ENCODE peak calls at places on chromosomes 16 and 17, in six cellular contexts. B is prostate gland, F is astrocyte, I is PC-9, K is adrenal gland, D is fibroblast of lung. Y is an unnamed sample.
A peak's percentile ranks its signal among the peaks of the same experiment; 100 is the strongest.

GRCh38 chr16:50501251-50501650 is 46.9 kb upstream of the NKD1 start:
- DNase-seq in B (no peak), F (no peak), I (no peak), K (peak; percentile 29), D (no peak), Y (no peak)

GRCh38 chr17:4189280-4189679 is 46.3 kb downstream of the CYB5D2 start:
- DNase-seq in B (no peak), F (no peak), I (no peak), K (no peak), D (no peak), Y (no peak)

GRCh38 chr16:75497558-75497957 is 2.3 kb upstream of the CHST6 start:
- DNase-seq in B (no peak), F (peak; percentile 36), I (no peak), K (peak; percentile 81), D (peak; percentile 36), Y (no peak)

GRCh38 chr17:17545984-17546383 is 45.5 kb downstream of the PEMT start:
- DNase-seq in B (no peak), F (no peak), I (no peak), K (peak; percentile 69), D (no peak), Y (no peak)

GRCh38 chr16:86368261-86368660 is 142.1 kb upstream of the FOXF1 start:
- DNase-seq in B (no peak), F (no peak), I (no peak), K (no peak), D (no peak), Y (no peak)

GRCh38 chr16:10941127-10941933 is 938 bp downstream of the DEXI start:
- DNase-seq in B (no peak), F (no peak), I (no peak), K (no peak), D (no peak), Y (no peak)

GRCh38 chr17:56203430-56203829 is 50.2 kb downstream of the ANKFN1 start:
- DNase-seq in B (no peak), F (no peak), I (no peak), K (no peak), D (no peak), Y (no peak)

GRCh38 chr16:29986931-29987330 is 8.5 kb downstream of the HIRIP3 start:
- DNase-seq in B (no peak), F (no peak), I (no peak), K (no peak), D (no peak), Y (no peak)

GRCh38 chr17:37787055-37787720 is 42.3 kb upstream of the HNF1B start:
- DNase-seq in B (no peak), F (peak; percentile 59), I (no peak), K (peak; percentile 55), D (peak; percentile 72), Y (no peak)

GRCh38 chr17:81073967-81074366 is 39.0 kb downstream of the BAIAP2 start:
- DNase-seq in B (no peak), F (no peak), I (no peak), K (no peak), D (no peak), Y (no peak)

GRCh38 chr17:29180051-29180787 is at the start of gene MYO18A:
- DNase-seq in B (peak; percentile 64), F (peak; percentile 45), I (peak; percentile 54), K (peak; percentile 83), D (peak; percentile 69), Y (peak; percentile 85)

GRCh38 chr16:88633684-88634140 is 4.7 kb upstream of the IL17C start:
- DNase-seq in B (no peak), F (no peak), I (no peak), K (peak; percentile 61), D (no peak), Y (peak; percentile 25)

GRCh38 chr16:56075732-56076131 is 115.6 kb upstream of the GNAO1 start:
- DNase-seq in B (no peak), F (no peak), I (no peak), K (no peak), D (no peak), Y (no peak)

GRCh38 chr17:44738214-44738906 is 20.4 kb upstream of the ADAM11 start:
- DNase-seq in B (no peak), F (peak; percentile 13), I (no peak), K (no peak), D (peak; percentile 23), Y (no peak)

GRCh38 chr17:45132302-45132568 is at the start of gene PLCD3:
- DNase-seq in B (no peak), F (no peak), I (no peak), K (no peak), D (no peak), Y (no peak)

GRCh38 chr16:85286066-85286712 is 173.9 kb upstream of the CIBAR2 start:
- DNase-seq in B (peak; percentile 29), F (peak; percentile 81), I (no peak), K (peak; percentile 97), D (peak; percentile 86), Y (peak; percentile 92)

GRCh38 chr16:88383401-88384221 is 852 bp downstream of the ZNF469 start:
- DNase-seq in B (no peak), F (peak; percentile 27), I (no peak), K (no peak), D (peak; percentile 48), Y (no peak)

GRCh38 chr16:21076186-21076883 is 74.3 kb downstream of the DNAH3 start:
- DNase-seq in B (no peak), F (no peak), I (no peak), K (no peak), D (no peak), Y (no peak)

GRCh38 chr17:51427259-51428255 is 167.2 kb downstream of the UTP18 start:
- DNase-seq in B (no peak), F (no peak), I (no peak), K (no peak), D (no peak), Y (no peak)

GRCh38 chr16:79089735-79090284 is 510.7 kb downstream of the MAF start:
- DNase-seq in B (no peak), F (no peak), I (no peak), K (peak; percentile 55), D (no peak), Y (no peak)

GRCh38 chr16:20944861-20945390 is 44.4 kb downstream of the LYRM1 start:
- DNase-seq in B (no peak), F (peak; percentile 57), I (no peak), K (peak; percentile 52), D (peak; percentile 65), Y (no peak)

GRCh38 chr16:10782628-10783027 is 36.0 kb downstream of the TVP23A start:
- DNase-seq in B (no peak), F (no peak), I (peak; percentile 41), K (no peak), D (no peak), Y (no peak)

GRCh38 chr16:82699711-82700495 is 73.1 kb downstream of the CDH13 start:
- DNase-seq in B (peak; percentile 43), F (peak; percentile 77), I (no peak), K (no peak), D (peak; percentile 81), Y (no peak)

GRCh38 chr16:11410382-11411058 is 65.3 kb downstream of the RMI2 start:
- DNase-seq in B (no peak), F (no peak), I (no peak), K (peak; percentile 59), D (no peak), Y (no peak)

GRCh38 chr16:71929048-71929447 is 33.7 kb downstream of the IST1 start:
- DNase-seq in B (no peak), F (peak; percentile 78), I (no peak), K (peak; percentile 78), D (peak; percentile 86), Y (peak; percentile 40)

GRCh38 chr17:75551276-75551675 is 25.8 kb downstream of the LLGL2 start:
- DNase-seq in B (no peak), F (no peak), I (no peak), K (no peak), D (peak; percentile 10), Y (no peak)
- H3K27ac ChIP-seq in B (no peak overlapping the region), F (no peak overlapping the region), I (peak overlapping the region; percentile 94), K (no peak overlapping the region), D (no peak overlapping the region), Y (no peak overlapping the region)

GRCh38 chr16:63789603-63790002 is 1332.3 kb downstream of the CDH11 start:
- DNase-seq in B (no peak), F (no peak), I (no peak), K (no peak), D (no peak), Y (no peak)
- TF ChIP-seq CTCF in B (no peak), F (peak; percentile 6), I (no peak), K (no peak), D (no peak), Y (no peak)

DNA sequence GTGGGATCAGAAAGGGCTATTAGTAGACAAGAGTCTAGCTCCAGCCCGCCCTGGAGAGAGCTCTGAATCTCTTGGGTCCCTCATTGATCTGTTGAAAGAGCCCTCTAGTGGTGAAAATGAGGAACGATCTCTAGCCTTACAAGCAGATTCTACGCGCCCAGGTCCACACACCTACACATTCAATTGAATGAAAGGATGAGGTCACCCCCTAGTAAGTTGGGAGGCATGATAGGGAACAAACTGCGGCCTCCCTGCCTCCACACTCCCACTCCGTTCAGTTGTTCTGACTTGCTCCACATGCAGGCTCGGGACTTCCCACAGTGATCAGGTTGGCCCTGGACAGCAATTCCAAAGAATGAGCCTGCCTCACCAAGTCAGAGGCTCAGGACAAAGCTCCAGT is 2.9 kb upstream of the CACNG3 start:
- DNase-seq in B (no peak), F (no peak), I (no peak), K (peak; percentile 61), D (peak; percentile 23), Y (peak; percentile 36)
- H3K27me3 ChIP-seq in B (peaks cover 4% of the 10 kb centered on the region), F (no peaks in the 10 kb centered on the region), I (peaks cover 29% of the 10 kb centered on the region), K (peaks cover 14% of the 10 kb centered on the region), D (no peaks in the 10 kb centered on the region), Y (peaks cover 6% of the 10 kb centered on the region)

DNA sequence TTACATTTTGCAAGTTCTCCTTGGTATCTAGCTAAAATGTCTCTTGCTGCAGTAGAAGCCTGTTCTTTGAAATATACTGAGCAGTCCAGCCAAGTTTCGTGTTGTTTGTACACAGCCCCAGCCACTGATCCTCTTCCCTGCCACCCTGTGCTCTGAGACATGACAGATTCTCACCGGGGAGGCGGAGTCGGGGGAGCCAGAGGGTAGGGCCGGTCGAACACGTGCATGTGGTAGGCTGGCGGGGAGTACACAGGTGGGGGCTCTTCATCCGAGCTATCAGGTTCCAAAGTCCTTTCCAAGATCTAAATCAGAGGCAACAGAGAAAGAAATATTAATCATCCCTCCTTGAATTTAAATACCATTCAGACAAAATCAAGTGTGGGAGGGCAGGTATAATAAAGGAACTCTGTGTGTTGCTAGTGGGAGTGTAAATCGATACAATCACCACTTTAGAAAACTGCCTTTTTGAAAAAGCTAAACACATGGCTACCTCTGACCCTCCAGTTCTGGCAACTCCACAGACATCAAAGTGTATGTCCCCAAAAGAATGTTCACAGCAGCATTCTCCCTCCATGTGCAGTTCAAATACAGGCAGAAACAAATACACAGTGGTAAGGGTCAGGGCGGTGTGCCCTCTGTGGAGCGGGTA is 29.7 kb upstream of the MRPS23 start:
- DNase-seq in B (peak; percentile 43), F (no peak), I (no peak), K (no peak), D (no peak), Y (no peak)
- H3K27ac ChIP-seq in B (peak overlapping the region; percentile 23), F (peak overlapping the region; percentile 81), I (peak overlapping the region; percentile 59), K (peak overlapping the region; percentile 73), D (peak overlapping the region; percentile 78), Y (peak overlapping the region; percentile 84)

DNA sequence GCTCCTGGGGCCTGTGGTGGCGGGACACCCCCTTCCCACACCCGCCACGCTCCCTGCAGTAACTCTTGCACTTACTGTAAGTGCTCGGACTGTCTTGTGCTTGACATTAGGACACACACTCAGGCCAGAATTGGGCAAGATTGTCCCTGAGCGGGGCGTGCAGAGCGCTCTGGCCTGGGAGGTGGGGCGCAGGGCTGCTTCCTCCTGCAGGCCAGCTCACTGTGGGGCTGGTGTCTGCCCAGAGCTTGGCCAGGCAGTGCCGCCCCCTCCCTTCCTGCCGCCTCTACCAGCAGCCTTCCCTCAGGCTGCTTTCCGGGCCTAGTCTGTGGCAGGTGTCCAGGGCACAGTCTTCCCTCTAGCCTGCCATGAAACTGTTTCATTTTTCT is 6.1 kb upstream of the ATP6V0C start:
- DNase-seq in B (no peak), F (no peak), I (no peak), K (no peak), D (no peak), Y (no peak)
- TF ChIP-seq CTCF in B (no peak), F (no peak), I (no peak), K (no peak), D (no peak), Y (no peak)

Y was measured in dorsolateral prefrontal cortex.